ENCODE peak calls at places on chromosomes 1 and 21, in ten cellular contexts. A is HFF-Myc; N is IMR-90; Q is CD4-positive, alpha-beta T cell; T is T-helper 9 cell; K is AG10803; V is HepG2; Z is WTC11; I is AG20443; F is activated CD4-positive, alpha-beta T cell treated with anti-CD3 and anti-CD28 coated beads, Interleukin-2, amount 50 U/mL, for 1 hour. E is an unnamed sample.

GRCh38 chr21:15446193-15446592 is 283.6 kb upstream of the USP25 start:
- DNase-seq in I (no peak), Q (no peak), Z (peak), K (no peak), T (no peak), A (no peak), V (no peak), F (no peak), N (no peak), E (no peak)

GRCh38 chr1:214332950-214333798 is 52.2 kb downstream of the SMYD2 start:
- DNase-seq in T (peak), Q (peak), I (peak), Z (peak), K (peak), N (peak), F (peak), V (peak), A (peak), E (peak)

GRCh38 chr1:199033709-199034108 is 394.9 kb downstream of the PTPRC start:
- DNase-seq in A (no peak), N (no peak), Z (no peak), K (no peak), I (no peak), F (no peak), V (no peak), Q (no peak), T (no peak), E (no peak)

GRCh38 chr1:39676951-39677350 is 5.0 kb upstream of the NT5C1A start:
- DNase-seq in A (no peak), Q (no peak), Z (no peak), K (no peak), N (no peak), F (no peak), V (no peak), I (no peak), T (no peak), E (no peak)

GRCh38 chr1:2815551-2815950 is 14.1 kb upstream of the TTC34 start:
- DNase-seq in Q (no peak), T (no peak), N (no peak), K (no peak), I (no peak), A (no peak), V (no peak), F (no peak), Z (no peak), E (no peak)

GRCh38 chr1:94986783-94987182 is 59.9 kb upstream of the CNN3 start:
- DNase-seq in I (no peak), T (no peak), A (no peak), K (peak), F (no peak), Q (no peak), N (peak), V (no peak), Z (no peak), E (no peak)

GRCh38 chr1:61226791-61227567 is 144.6 kb downstream of the NFIA start:
- DNase-seq in Z (no peak), I (peak), Q (no peak), A (no peak), K (peak), V (no peak), N (no peak), T (no peak), F (no peak), E (no peak)

GRCh38 chr1:73998348-73998959 is 199.5 kb downstream of the LRRIQ3 start:
- DNase-seq in N (peak), A (peak), K (peak), I (peak), Q (no peak), F (no peak), T (no peak), Z (no peak), V (peak), E (no peak)

GRCh38 chr1:81809808-81810207 is 9.1 kb downstream of the ADGRL2 start:
- DNase-seq in A (no peak), K (no peak), V (no peak), Q (no peak), T (no peak), F (no peak), Z (no peak), I (no peak), N (no peak), E (no peak)

E was measured in endothelial cell.